ENCODE peak calls at places on chromosomes 3 and 15, in ten cellular contexts. G is Peyer's patch, E is activated gamma-delta T cell treated with Interleukin-2 at 50 U/mL for 16 hours, J is fibroblast of the aortic adventitia, P is astrocyte of the spinal cord, B is T1000, F is amniotic epithelial cell, X is iris pigment epithelial cell, C is KG1, N is AG04450. R is an unnamed sample.

GRCh38 chr3:107284570-107284969 is 92.7 kb upstream of the CCDC54 start:
- DNase-seq in G (no peak), E (no peak), J (peak), P (peak), B (no peak), F (peak), X (peak), C (no peak), N (no peak), R (no peak)

GRCh38 chr15:68510558-68510957 is 68.2 kb upstream of the CORO2B start:
- DNase-seq in G (no peak), E (no peak), J (no peak), P (no peak), B (no peak), F (no peak), X (no peak), C (no peak), N (no peak), R (no peak)

GRCh38 chr15:74535388-74536084 is 5.5 kb upstream of the ARID3B start:
- DNase-seq in G (no peak), E (no peak), J (no peak), P (no peak), B (no peak), F (no peak), X (no peak), C (no peak), N (no peak), R (no peak)

GRCh38 chr15:100968043-100968966 is 49.1 kb downstream of the LRRK1 start:
- DNase-seq in G (no peak), E (no peak), J (peak), P (peak), B (no peak), F (peak), X (peak), C (no peak), N (no peak), R (no peak)

GRCh38 chr15:94174399-94174802 is 57.0 kb upstream of the MCTP2 start:
- DNase-seq in G (no peak), E (no peak), J (no peak), P (peak), B (no peak), F (peak), X (no peak), C (peak), N (peak), R (no peak)

GRCh38 chr3:160707187-160707789 is 30.3 kb downstream of the ARL14 start:
- DNase-seq in G (no peak), E (peak), J (peak), P (peak), B (no peak), F (peak), X (peak), C (no peak), N (no peak), R (peak)

GRCh38 chr3:101379695-101380376 is 59.5 kb upstream of the IMPG2 start:
- DNase-seq in G (no peak), E (no peak), J (no peak), P (no peak), B (no peak), F (no peak), X (no peak), C (peak), N (no peak), R (no peak)

GRCh38 chr3:178275793-178276192 is 260.4 kb upstream of the KCNMB2 start:
- DNase-seq in G (no peak), E (no peak), J (peak), P (no peak), B (no peak), F (peak), X (peak), C (no peak), N (no peak), R (no peak)

GRCh38 chr3:143041901-143042300 is 40.5 kb downstream of the U2SURP start:
- DNase-seq in G (no peak), E (no peak), J (no peak), P (no peak), B (no peak), F (no peak), X (no peak), C (no peak), N (no peak), R (no peak)

GRCh38 chr3:30747771-30748281 is 141.4 kb downstream of the TGFBR2 start:
- DNase-seq in G (no peak), E (no peak), J (peak), P (peak), B (no peak), F (peak), X (peak), C (no peak), N (no peak), R (no peak)

GRCh38 chr3:169548194-169548593 is 115.3 kb downstream of the MECOM start:
- DNase-seq in G (no peak), E (no peak), J (no peak), P (no peak), B (no peak), F (no peak), X (no peak), C (no peak), N (no peak), R (no peak)

GRCh38 chr15:54559405-54560064 is 581.3 kb downstream of the UNC13C start:
- DNase-seq in G (no peak), E (no peak), J (no peak), P (no peak), B (no peak), F (no peak), X (no peak), C (no peak), N (no peak), R (no peak)

GRCh38 chr3:177959188-177959587 is 577.0 kb upstream of the KCNMB2 start:
- DNase-seq in G (no peak), E (no peak), J (no peak), P (no peak), B (no peak), F (no peak), X (no peak), C (no peak), N (no peak), R (no peak)

GRCh38 chr3:188111002-188111584 is 42.9 kb upstream of the LPP start:
- DNase-seq in G (no peak), E (no peak), J (peak), P (no peak), B (no peak), F (peak), X (peak), C (no peak), N (no peak), R (no peak)

GRCh38 chr3:157021679-157022078 is 138.3 kb downstream of the CCNL1 start:
- DNase-seq in G (no peak), E (no peak), J (no peak), P (no peak), B (no peak), F (no peak), X (no peak), C (no peak), N (no peak), R (no peak)

GRCh38 chr3:74314696-74315095 is 299.8 kb downstream of the CNTN3 start:
- DNase-seq in G (no peak), E (no peak), J (no peak), P (no peak), B (peak), F (no peak), X (no peak), C (no peak), N (no peak), R (no peak)

GRCh38 chr3:155712008-155712407 is 32.9 kb downstream of the PLCH1 start:
- DNase-seq in G (no peak), E (no peak), J (peak), P (peak), B (no peak), F (no peak), X (no peak), C (no peak), N (no peak), R (no peak)

GRCh38 chr15:94061041-94061440 is 170.3 kb upstream of the MCTP2 start:
- DNase-seq in G (no peak), E (no peak), J (no peak), P (peak), B (no peak), F (no peak), X (no peak), C (no peak), N (no peak), R (no peak)

GRCh38 chr15:78360426-78360825 is 20.3 kb downstream of the CRABP1 start:
- DNase-seq in G (no peak), E (no peak), J (peak), P (no peak), B (no peak), F (peak), X (no peak), C (no peak), N (no peak), R (no peak)

GRCh38 chr3:122392868-122393844 is 9.2 kb downstream of the FAM162A start:
- DNase-seq in G (no peak), E (no peak), J (peak), P (peak), B (no peak), F (peak), X (peak), C (peak), N (no peak), R (no peak)

GRCh38 chr15:92059036-92059970 is 205.8 kb downstream of the SLCO3A1 start:
- DNase-seq in G (no peak), E (no peak), J (no peak), P (no peak), B (no peak), F (no peak), X (no peak), C (no peak), N (no peak), R (no peak)

GRCh38 chr3:27679691-27680090 is 42.4 kb downstream of the EOMES start:
- DNase-seq in G (no peak), E (no peak), J (peak), P (no peak), B (no peak), F (no peak), X (no peak), C (no peak), N (no peak), R (no peak)

GRCh38 chr3:120428904-120429303 is 21.9 kb downstream of the FSTL1 start:
- DNase-seq in G (no peak), E (no peak), J (peak), P (no peak), B (no peak), F (no peak), X (no peak), C (no peak), N (no peak), R (no peak)

GRCh38 chr15:26314577-26314976 is 451.4 kb upstream of the ATP10A start:
- DNase-seq in G (no peak), E (no peak), J (no peak), P (no peak), B (no peak), F (no peak), X (no peak), C (no peak), N (no peak), R (no peak)

GRCh38 chr15:96893159-96893906 is 562.8 kb downstream of the NR2F2 start:
- DNase-seq in G (no peak), E (no peak), J (peak), P (peak), B (no peak), F (peak), X (peak), C (no peak), N (no peak), R (no peak)

GRCh38 chr15:100911086-100911485 is 8.1 kb upstream of the LRRK1 start:
- DNase-seq in G (no peak), E (no peak), J (no peak), P (no peak), B (no peak), F (no peak), X (no peak), C (no peak), N (no peak), R (no peak)

GRCh38 chr15:64651573-64652260 is 123.7 kb downstream of the RBPMS2 start:
- DNase-seq in G (no peak), E (peak), J (no peak), P (no peak), B (no peak), F (no peak), X (peak), C (no peak), N (no peak), R (peak)

GRCh38 chr15:82810061-82810862 is 834 bp downstream of the WHAMM start:
- DNase-seq in G (peak), E (peak), J (peak), P (peak), B (no peak), F (peak), X (peak), C (peak), N (no peak), R (peak)

R was measured in WERI-Rb-1.